ENCODE peak calls at places on chromosomes 5 and 9, in nine cellular contexts. B, S, R, X, O, L, T, H and G are unnamed samples.
A peak's percentile ranks its signal among the peaks of the same experiment; 100 is the strongest.

GRCh38 chr5:91266184-91266705 is 116.9 kb downstream of the ARRDC3 start:
- DNase-seq in B (no peak), S (no peak), R (no peak), X (no peak), O (peak; percentile 34), L (peak; percentile 53), T (no peak), H (no peak), G (no peak)

GRCh38 chr5:111848374-111848914 is 91.5 kb upstream of the NREP start:
- DNase-seq in B (no peak), S (no peak), R (no peak), X (no peak), O (no peak), L (no peak), T (no peak), H (no peak), G (no peak)

GRCh38 chr5:119187776-119188529 is 117.1 kb downstream of the DMXL1 start:
- DNase-seq in B (no peak), S (no peak), R (no peak), X (no peak), O (no peak), L (no peak), T (no peak), H (no peak), G (no peak)

GRCh38 chr5:93677344-93678021 is 63.9 kb downstream of the POU5F2 start:
- DNase-seq in B (peak; percentile 87), S (peak; percentile 31), R (no peak), X (peak; percentile 48), O (peak; percentile 55), L (no peak), T (peak; percentile 70), H (peak; percentile 43), G (no peak)

GRCh38 chr9:128160603-128160987 is 530 bp downstream of the BBLN start:
- DNase-seq in B (no peak), S (no peak), R (no peak), X (no peak), O (peak; percentile 45), L (no peak), T (no peak), H (peak; percentile 71), G (no peak)

GRCh38 chr9:138022121-138022741 is 144.6 kb downstream of the CACNA1B start:
- DNase-seq in B (no peak), S (peak; percentile 27), R (no peak), X (no peak), O (peak; percentile 62), L (no peak), T (peak; percentile 23), H (no peak), G (peak; percentile 47)

GRCh38 chr9:116569111-116569510 is 118.0 kb upstream of the TRIM32 start:
- DNase-seq in B (no peak), S (no peak), R (no peak), X (no peak), O (no peak), L (no peak), T (no peak), H (no peak), G (no peak)

GRCh38 chr9:99471033-99471432 is 249.0 kb downstream of the SEC61B start:
- DNase-seq in B (no peak), S (no peak), R (no peak), X (no peak), O (no peak), L (no peak), T (no peak), H (no peak), G (no peak)

GRCh38 chr9:112401175-112401815 is 21.4 kb downstream of the HSDL2 start:
- DNase-seq in B (no peak), S (no peak), R (no peak), X (no peak), O (no peak), L (no peak), T (no peak), H (no peak), G (no peak)

GRCh38 chr5:42949348-42950090 is 90.6 kb downstream of the ANXA2R start:
- DNase-seq in B (peak; percentile 83), S (peak; percentile 49), R (peak; percentile 89), X (no peak), O (no peak), L (peak; percentile 71), T (peak; percentile 58), H (peak; percentile 85), G (peak; percentile 29)

GRCh38 chr9:82144803-82145202 is 156.2 kb downstream of the SPATA31D1 start:
- DNase-seq in B (no peak), S (no peak), R (no peak), X (no peak), O (no peak), L (no peak), T (no peak), H (no peak), G (no peak)

GRCh38 chr9:134349941-134350340 is 23.7 kb downstream of the RXRA start:
- DNase-seq in B (no peak), S (no peak), R (no peak), X (no peak), O (no peak), L (no peak), T (no peak), H (no peak), G (no peak)

GRCh38 chr9:89312154-89312616 is 1.2 kb downstream of the CKS2 start:
- DNase-seq in B (no peak), S (no peak), R (no peak), X (no peak), O (peak; percentile 28), L (no peak), T (no peak), H (no peak), G (no peak)

GRCh38 chr9:34991833-34992375 is 2.4 kb downstream of the DNAJB5 start:
- DNase-seq in B (no peak), S (no peak), R (no peak), X (no peak), O (peak; percentile 62), L (no peak), T (no peak), H (no peak), G (peak; percentile 89)
- H3K4me3 ChIP-seq in B (no peak overlapping the region), S (no peak overlapping the region), R (no peak overlapping the region), X (no peak overlapping the region), O (no peak overlapping the region), L (no peak overlapping the region), T (no peak overlapping the region), H (no peak overlapping the region), G (peak overlapping the region; percentile 81)

GRCh38 chr5:99614888-99615287 is 686.1 kb upstream of the CHD1 start:
- DNase-seq in B (no peak), S (no peak), R (no peak), X (no peak), O (no peak), L (no peak), T (no peak), H (no peak), G (no peak)

GRCh38 chr5:99621772-99622681 is 693.2 kb upstream of the CHD1 start:
- DNase-seq in B (no peak), S (no peak), R (no peak), X (no peak), O (no peak), L (no peak), T (no peak), H (no peak), G (no peak)

GRCh38 chr5:99617335-99617734 is 688.5 kb upstream of the CHD1 start:
- DNase-seq in B (no peak), S (no peak), R (no peak), X (no peak), O (no peak), L (no peak), T (no peak), H (no peak), G (no peak)
- TF ChIP-seq CTCF in B (no peak), S (no peak), R (no peak), X (no peak), O (no peak), L (no peak), T (no peak), H (no peak), G (no peak)

DNA sequence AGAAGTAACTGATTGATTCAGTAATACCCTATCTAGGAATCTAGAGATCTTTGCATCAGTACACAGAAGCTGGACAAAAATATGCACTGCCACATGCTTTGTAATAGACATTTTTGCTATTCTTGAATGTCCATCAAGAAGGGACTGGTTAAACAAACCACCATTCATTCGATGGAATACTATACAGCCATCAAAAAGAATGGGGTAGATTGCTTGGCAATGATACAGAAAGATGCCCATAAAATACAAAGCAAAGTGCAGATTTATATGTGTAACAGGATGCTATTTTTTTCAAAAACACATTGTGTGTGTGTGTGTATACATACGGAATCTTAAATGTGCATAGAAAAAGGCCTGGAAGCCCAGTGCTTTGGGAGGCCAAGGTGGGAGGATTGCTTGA is 7.6 kb downstream of the TNIP1 start:
- DNase-seq in B (no peak), S (no peak), R (no peak), X (no peak), O (no peak), L (no peak), T (no peak), H (no peak), G (no peak)
- H3K4me1 ChIP-seq in B (peaks cover 70% of the 10 kb centered on the region), S (peaks cover 22% of the 10 kb centered on the region), R (peaks cover 80% of the 10 kb centered on the region), X (peaks cover 14% of the 10 kb centered on the region), O (peaks cover 8% of the 10 kb centered on the region), L (no peaks in the 10 kb centered on the region), T (peaks cover 89% of the 10 kb centered on the region), H (peaks cover 32% of the 10 kb centered on the region), G (peaks cover 30% of the 10 kb centered on the region)

GRCh38 chr9:16771352-16771751 is 99.1 kb downstream of the BNC2 start:
- DNase-seq in B (no peak), S (no peak), R (no peak), X (no peak), O (no peak), L (no peak), T (no peak), H (no peak), G (no peak)

GRCh38 chr9:16769291-16769690 is 101.2 kb downstream of the BNC2 start:
- DNase-seq in B (no peak), S (no peak), R (no peak), X (no peak), O (no peak), L (no peak), T (no peak), H (no peak), G (no peak)

GRCh38 chr9:16773617-16774016 is 96.9 kb downstream of the BNC2 start:
- DNase-seq in B (no peak), S (no peak), R (no peak), X (no peak), O (no peak), L (no peak), T (no peak), H (no peak), G (no peak)

GRCh38 chr9:16773116-16773515 is 97.4 kb downstream of the BNC2 start:
- DNase-seq in B (no peak), S (no peak), R (no peak), X (no peak), O (no peak), L (no peak), T (no peak), H (no peak), G (no peak)

DNA sequence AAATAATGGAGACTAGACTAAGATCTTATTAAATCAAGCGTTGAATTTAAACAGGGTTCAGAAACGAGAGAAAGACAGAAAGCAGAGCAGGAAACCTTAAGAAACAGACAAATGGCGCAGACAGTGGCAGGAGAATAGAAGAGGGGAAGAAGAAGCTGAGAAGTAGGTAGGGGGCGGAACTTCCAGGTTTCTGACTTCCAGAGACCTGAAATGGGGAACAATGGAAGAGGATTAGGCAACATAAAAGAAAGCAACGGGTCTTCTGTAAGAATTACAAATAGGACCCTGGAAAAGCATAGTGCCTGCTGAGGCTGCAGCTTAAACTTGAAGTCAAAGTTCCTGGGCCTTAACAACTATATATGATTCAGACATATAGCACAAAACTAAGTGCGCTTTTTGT is 101.7 kb downstream of the BNC2 start:
- DNase-seq in B (no peak), S (no peak), R (no peak), X (no peak), O (no peak), L (no peak), T (no peak), H (no peak), G (no peak)
- H3K4me3 ChIP-seq in B (no peak overlapping the region), S (no peak overlapping the region), R (no peak overlapping the region), X (no peak overlapping the region), O (no peak overlapping the region), L (no peak overlapping the region), T (no peak overlapping the region), H (no peak overlapping the region), G (no peak overlapping the region)